ENCODE peak calls at places on chromosomes 4 and X, in six cellular contexts. B is IMR-90, V is K562, H is GM12878, U is A549, X is HepG2. A is an unnamed sample.

GRCh38 chr4:3784469-3785291 is 18.5 kb downstream of the ADRA2C start:
- DNase-seq in B (no peak), V (no peak), H (no peak), U (no peak), X (peak; percentile 92), A (no peak)

GRCh38 chr4:5979981-5980380 is 38.2 kb downstream of the C4orf50 start:
- DNase-seq in B (no peak), V (no peak), H (no peak), U (peak; percentile 33), X (no peak), A (peak; percentile 50)

GRCh38 chr4:123043013-123043412 is 120.6 kb upstream of the NUDT6 start:
- DNase-seq in B (no peak), V (no peak), H (no peak), U (peak; percentile 28), X (no peak), A (no peak)

GRCh38 chrX:104697264-104697663 is 131.3 kb downstream of the IL1RAPL2 start:
- DNase-seq in B (no peak), V (no peak), H (no peak), U (no peak), X (no peak), A (no peak)

GRCh38 chr4:40629401-40630334 is at the start of gene RBM47:
- DNase-seq in B (peak; percentile 40), V (no peak), H (no peak), U (peak; percentile 76), X (no peak), A (peak; percentile 35)

GRCh38 chrX:101442095-101442494 is 34.1 kb downstream of the HNRNPH2 start:
- DNase-seq in B (no peak), V (no peak), H (no peak), U (no peak), X (no peak), A (no peak)

GRCh38 chr4:25245181-25245580 is 11.3 kb downstream of the PI4K2B start:
- DNase-seq in B (no peak), V (no peak), H (no peak), U (no peak), X (no peak), A (no peak)

GRCh38 chr4:100164808-100165760 is 25.2 kb downstream of the DDIT4L start:
- DNase-seq in B (no peak), V (no peak), H (no peak), U (no peak), X (no peak), A (no peak)

GRCh38 chr4:84319124-84319523 is 180.0 kb downstream of the NKX6-1 start:
- DNase-seq in B (peak; percentile 1), V (no peak), H (no peak), U (peak; percentile 4), X (no peak), A (no peak)

GRCh38 chr4:94690851-94691254 is 66.9 kb upstream of the BMPR1B start:
- DNase-seq in B (peak; percentile 51), V (no peak), H (no peak), U (peak; percentile 87), X (no peak), A (no peak)

GRCh38 chr4:125085-125820 is 952 bp downstream of the ZNF718 start:
- DNase-seq in B (peak; percentile 17), V (peak; percentile 33), H (no peak), U (peak; percentile 38), X (no peak), A (no peak)

GRCh38 chrX:110758781-110759180 is 36.8 kb downstream of the CHRDL1 start:
- DNase-seq in B (no peak), V (no peak), H (no peak), U (no peak), X (no peak), A (no peak)

GRCh38 chr4:187541666-187542065 is 453.9 kb upstream of the ZFP42 start:
- DNase-seq in B (no peak), V (no peak), H (no peak), U (no peak), X (no peak), A (no peak)

GRCh38 chr4:107712236-107712635 is 7.8 kb downstream of the PAPSS1 start:
- DNase-seq in B (no peak), V (no peak), H (no peak), U (no peak), X (no peak), A (no peak)

GRCh38 chr4:13857397-13857796 is 229.9 kb upstream of the BOD1L1 start:
- DNase-seq in B (no peak), V (no peak), H (no peak), U (no peak), X (no peak), A (no peak)

GRCh38 chr4:14850374-14851097 is 151.7 kb upstream of the CPEB2 start:
- DNase-seq in B (no peak), V (no peak), H (no peak), U (no peak), X (no peak), A (no peak)

GRCh38 chr4:102678695-102679335 is 82.0 kb downstream of the MANBA start:
- DNase-seq in B (no peak), V (no peak), H (no peak), U (no peak), X (no peak), A (no peak)

GRCh38 chrX:108036298-108036973 is 8.4 kb upstream of the VSIG1 start:
- DNase-seq in B (peak; percentile 93), V (peak; percentile 18), H (no peak), U (peak; percentile 97), X (peak; percentile 89), A (no peak)

GRCh38 chr4:76708986-76709385 is 189.0 kb downstream of the SOWAHB start:
- DNase-seq in B (no peak), V (no peak), H (no peak), U (no peak), X (no peak), A (no peak)

GRCh38 chr4:76705497-76705896 is 192.4 kb downstream of the SOWAHB start:
- DNase-seq in B (peak; percentile 74), V (no peak), H (no peak), U (no peak), X (no peak), A (no peak)

GRCh38 chr4:76706581-76706980 is 191.4 kb downstream of the SOWAHB start:
- DNase-seq in B (no peak), V (no peak), H (no peak), U (peak; percentile 53), X (peak; percentile 17), A (no peak)

GRCh38 chr4:76712564-76712963 is 185.4 kb downstream of the SOWAHB start:
- DNase-seq in B (no peak), V (no peak), H (no peak), U (no peak), X (no peak), A (no peak)

DNA sequence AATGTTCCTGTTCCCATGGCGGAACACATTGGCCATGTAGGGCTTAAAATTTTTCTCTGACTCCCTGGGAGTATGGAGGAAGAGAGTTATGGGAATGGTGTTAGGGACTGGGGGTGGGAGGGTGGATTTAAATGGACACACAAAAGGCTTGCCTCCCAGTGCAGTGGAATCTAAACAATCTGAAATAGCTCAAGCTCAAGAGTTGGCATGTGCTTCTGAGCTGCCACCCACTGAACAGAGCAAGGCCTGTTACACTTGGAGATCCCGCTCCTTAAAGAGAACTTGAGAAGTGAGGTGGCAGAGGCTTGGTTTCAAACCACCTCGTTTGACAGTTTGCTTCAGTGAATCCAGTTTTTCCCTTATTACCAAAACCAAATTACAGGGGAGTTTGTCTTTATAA is 188.5 kb downstream of the SOWAHB start:
- DNase-seq in B (peak; percentile 45), V (no peak), H (no peak), U (no peak), X (no peak), A (no peak)
- TF ChIP-seq BHLHE40 in B (no peak), V (no peak), H (no peak), U (no peak), X (no peak), A (no peak)

GRCh38 chr4:1960170-1960825 is 48.5 kb downstream of the NELFA start:
- DNase-seq in B (peak; percentile 33), V (no peak), H (no peak), U (no peak), X (no peak), A (no peak)
- TF ChIP-seq BHLHE40 in B (no peak), V (no peak), H (no peak), U (no peak), X (no peak), A (no peak)

GRCh38 chr4:168735735-168736134 is 238.9 kb downstream of the PALLD start:
- DNase-seq in B (no peak), V (no peak), H (no peak), U (no peak), X (no peak), A (no peak)

GRCh38 chr4:168734703-168735688 is 238.1 kb downstream of the PALLD start:
- DNase-seq in B (peak; percentile 43), V (no peak), H (no peak), U (no peak), X (no peak), A (no peak)

GRCh38 chr4:168731006-168731636 is 234.3 kb downstream of the PALLD start:
- DNase-seq in B (peak; percentile 83), V (no peak), H (no peak), U (no peak), X (no peak), A (no peak)

GRCh38 chr4:168732714-168733113 is 235.9 kb downstream of the PALLD start:
- DNase-seq in B (peak; percentile 79), V (no peak), H (no peak), U (no peak), X (no peak), A (no peak)

DNA sequence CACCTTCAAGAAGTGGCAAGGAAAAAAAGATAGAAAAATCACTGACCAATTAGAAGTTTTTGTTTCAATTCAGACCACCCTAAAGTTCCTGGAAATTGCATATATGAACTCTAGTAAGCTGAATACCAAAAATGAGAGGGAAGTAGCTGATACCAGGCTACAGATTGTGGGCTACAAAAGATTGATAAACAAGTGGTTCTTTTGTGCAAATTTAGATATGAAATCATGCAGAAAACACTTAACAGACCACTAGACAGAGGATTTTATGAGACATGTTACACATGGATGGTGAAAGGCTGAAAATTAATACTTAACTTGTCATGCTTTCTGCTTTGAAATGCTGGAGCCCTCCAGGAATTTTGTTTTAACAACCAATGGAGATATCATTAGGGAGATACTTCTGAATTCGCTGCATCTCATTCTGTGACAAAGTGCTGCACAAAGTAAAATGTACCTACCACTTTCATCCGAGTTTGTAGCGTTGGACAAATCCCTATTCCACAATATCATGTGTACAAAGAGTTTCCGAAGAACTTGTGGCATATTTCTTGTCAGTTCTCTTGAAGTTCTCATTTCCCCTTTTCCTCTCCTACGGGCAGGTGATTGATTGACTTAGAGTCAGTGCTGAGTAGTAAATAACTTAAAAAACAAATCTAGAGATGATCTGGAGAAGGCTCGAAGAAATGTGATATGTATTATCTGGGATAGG is 235.0 kb downstream of the PALLD start:
- DNase-seq in B (no peak), V (no peak), H (no peak), U (no peak), X (no peak), A (no peak)
- TF ChIP-seq BHLHE40 in B (no peak), V (no peak), H (no peak), U (no peak), X (no peak), A (no peak)

DNA sequence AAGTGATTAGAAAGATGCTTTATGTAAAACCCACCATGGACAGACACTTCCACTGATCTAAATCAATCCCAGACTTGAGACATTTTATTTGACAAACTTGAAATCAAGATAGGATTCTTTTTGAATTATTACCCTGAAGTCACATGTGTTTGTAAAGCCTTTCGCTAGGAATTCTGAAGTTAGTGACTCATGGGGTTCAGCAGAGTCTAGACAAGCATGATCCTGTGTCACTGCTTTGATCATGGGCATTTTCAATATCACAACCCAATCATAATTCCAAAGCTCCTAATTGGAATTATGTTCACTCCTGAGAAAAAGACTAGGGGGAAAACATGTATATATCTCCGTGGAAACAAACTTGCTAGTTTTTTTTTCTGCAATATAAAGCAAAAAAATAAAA is 67.5 kb upstream of the BMP3 start:
- DNase-seq in B (peak; percentile 29), V (no peak), H (no peak), U (peak; percentile 6), X (no peak), A (no peak)
- TF ChIP-seq BHLHE40 in B (no peak), V (no peak), H (no peak), U (no peak), X (no peak), A (no peak)

A was measured in HEK293T.